ENCODE peak calls at places on chromosomes 2 and 18, in ten cellular contexts. N, V, P, Q, G, J, B, X, I and M are unnamed samples.
A peak's percentile ranks its signal among the peaks of the same experiment; 100 is the strongest.

GRCh38 chr2:7096726-7097352 is 179.6 kb downstream of the RNF144A start:
- DNase-seq in N (no peak), X (no peak), Q (no peak), J (no peak), B (no peak), P (no peak), I (no peak), V (no peak), G (no peak), M (no peak)

GRCh38 chr2:16005819-16006536 is 65.6 kb downstream of the MYCN start:
- DNase-seq in N (no peak), P (no peak), V (no peak), G (no peak), Q (no peak), I (no peak), B (peak; percentile 37), J (peak; percentile 30), X (no peak), M (no peak)

GRCh38 chr2:230814616-230815015 is 50.1 kb upstream of the ITM2C start:
- DNase-seq in V (no peak), J (no peak), N (no peak), G (peak; percentile 47), P (no peak), X (peak; percentile 35), I (no peak), B (no peak), Q (no peak), M (peak; percentile 55)

GRCh38 chr2:14937336-14937735 is 304.8 kb downstream of the LRATD1 start:
- DNase-seq in Q (no peak), B (no peak), P (no peak), J (no peak), N (no peak), I (no peak), G (no peak), V (no peak), X (no peak), M (no peak)

GRCh38 chr2:46988733-46989481 is 73.3 kb upstream of the MCFD2 start:
- DNase-seq in Q (no peak), B (peak; percentile 35), G (no peak), V (no peak), P (peak; percentile 32), J (peak; percentile 61), X (peak; percentile 63), I (no peak), N (no peak), M (peak; percentile 13)

GRCh38 chr2:44942304-44943030 is 965 bp downstream of the SIX3 start:
- DNase-seq in J (no peak), Q (no peak), B (no peak), N (no peak), I (no peak), V (no peak), X (no peak), G (no peak), P (no peak), M (no peak)

GRCh38 chr18:34509879-34510586 is 200.1 kb upstream of the DTNA start:
- DNase-seq in P (no peak), X (no peak), N (no peak), Q (no peak), J (no peak), V (no peak), G (no peak), B (no peak), I (no peak), M (no peak)

GRCh38 chr2:53827398-53828175 is 32.2 kb downstream of the GPR75 start:
- DNase-seq in B (no peak), J (no peak), P (no peak), Q (no peak), I (no peak), N (no peak), X (peak; percentile 66), G (peak; percentile 18), V (no peak), M (no peak)

DNA sequence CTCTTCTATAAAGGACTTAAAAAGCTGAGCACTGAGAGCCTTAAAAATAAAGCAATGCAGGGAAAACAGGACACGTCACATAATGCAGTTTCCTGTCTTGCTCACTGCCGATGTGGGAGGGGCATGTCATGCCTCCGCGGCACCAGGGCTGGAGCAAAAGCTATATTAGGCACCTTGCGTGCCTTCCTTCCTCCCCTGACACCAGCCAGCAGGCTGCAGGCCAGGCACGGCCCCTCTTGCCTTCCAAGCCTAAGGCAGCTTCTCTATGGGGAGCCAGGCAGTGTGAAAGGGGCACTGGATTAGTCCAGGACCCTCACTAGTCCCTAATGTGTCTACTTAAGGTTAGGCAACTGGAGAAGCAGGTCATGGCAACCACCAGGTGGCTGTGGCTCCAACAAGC is 26.3 kb downstream of the MRPL35 start:
- DNase-seq in N (no peak), X (no peak), I (peak; percentile 66), J (peak; percentile 33), Q (peak; percentile 77), V (no peak), P (no peak), G (no peak), B (no peak), M (no peak)
- H3K4me3 ChIP-seq in N (no peak overlapping the region), X (no peak overlapping the region), I (no peak overlapping the region), J (no peak overlapping the region), Q (peak overlapping the region; percentile 46), V (peak overlapping the region; percentile 13), P (no peak overlapping the region), G (no peak overlapping the region), B (no peak overlapping the region), M (no peak overlapping the region)

GRCh38 chr2:241720099-241720498 is 14.3 kb upstream of the D2HGDH start:
- DNase-seq in G (no peak), B (no peak), N (no peak), X (no peak), Q (no peak), I (no peak), J (no peak), P (no peak), V (no peak), M (no peak)

GRCh38 chr2:241720560-241720959 is 13.9 kb upstream of the D2HGDH start:
- DNase-seq in X (no peak), V (no peak), I (no peak), J (no peak), N (no peak), B (no peak), Q (no peak), G (no peak), P (no peak), M (no peak)

GRCh38 chr2:241722896-241723454 is 11.5 kb upstream of the D2HGDH start:
- DNase-seq in B (no peak), G (no peak), Q (no peak), P (no peak), J (no peak), V (no peak), N (no peak), I (no peak), X (no peak), M (no peak)

GRCh38 chr2:241721852-241722251 is 12.6 kb upstream of the D2HGDH start:
- DNase-seq in X (no peak), G (no peak), N (no peak), P (no peak), B (no peak), Q (no peak), I (no peak), J (no peak), V (no peak), M (no peak)

GRCh38 chr2:241719093-241719492 is 15.3 kb upstream of the D2HGDH start:
- DNase-seq in B (no peak), X (no peak), P (no peak), G (no peak), N (no peak), J (no peak), V (no peak), Q (no peak), I (no peak), M (no peak)
- H3K36me3 ChIP-seq in B (peaks cover 95% of the 10 kb centered on the region), X (peaks cover 14% of the 10 kb centered on the region), P (peaks cover 17% of the 10 kb centered on the region), G (peaks cover 51% of the 10 kb centered on the region), N (peaks cover 32% of the 10 kb centered on the region), J (no peaks in the 10 kb centered on the region), V (peaks cover 52% of the 10 kb centered on the region), Q (peaks cover 74% of the 10 kb centered on the region), I (peaks cover 8% of the 10 kb centered on the region), M (peaks cover 16% of the 10 kb centered on the region)

GRCh38 chr2:178521304-178522150 is 41.3 kb downstream of the PLEKHA3 start:
- DNase-seq in N (no peak), I (no peak), V (no peak), X (no peak), P (no peak), J (no peak), G (no peak), B (no peak), Q (no peak), M (no peak)

GRCh38 chr2:178526256-178526655 is 46.0 kb downstream of the PLEKHA3 start:
- DNase-seq in B (no peak), J (no peak), I (no peak), P (no peak), Q (no peak), X (no peak), V (no peak), G (no peak), N (no peak), M (no peak)

GRCh38 chr2:178522950-178523595 is 42.8 kb downstream of the PLEKHA3 start:
- DNase-seq in P (peak; percentile 67), J (peak; percentile 83), I (peak; percentile 88), N (peak; percentile 27), G (peak; percentile 79), V (peak; percentile 71), B (peak; percentile 80), X (peak; percentile 96), Q (peak; percentile 85), M (peak; percentile 81)

GRCh38 chr2:178527592-178527991 is 47.3 kb downstream of the PLEKHA3 start:
- DNase-seq in B (no peak), I (no peak), V (no peak), G (no peak), X (no peak), Q (no peak), J (no peak), P (no peak), N (no peak), M (no peak)

DNA sequence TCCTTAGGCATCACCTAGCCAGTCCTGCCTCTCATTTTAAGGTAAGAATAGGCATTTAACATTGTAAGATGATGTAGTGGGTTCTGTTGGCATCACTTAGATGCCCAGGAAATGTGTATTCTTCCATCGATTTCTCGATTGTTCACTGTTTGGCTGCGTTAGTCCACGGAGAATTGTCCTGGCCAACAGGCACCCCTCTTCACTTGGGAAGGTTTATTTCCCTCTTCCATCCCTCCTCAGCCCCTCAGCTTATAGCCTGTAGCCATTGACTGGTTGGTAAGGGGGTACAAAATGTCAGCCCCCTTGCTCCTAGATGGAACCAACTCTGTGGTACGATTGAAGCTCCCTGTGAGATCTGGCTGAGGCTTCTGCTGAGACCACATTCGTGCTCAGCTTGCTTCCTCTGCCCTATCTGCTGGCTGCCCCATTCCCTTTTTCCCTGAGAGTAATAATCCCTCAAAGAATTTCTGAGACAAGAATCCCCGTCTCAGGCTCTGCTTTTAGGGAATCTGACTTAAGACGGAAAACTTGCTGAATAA is 43.4 kb downstream of the PLEKHA3 start:
- DNase-seq in B (no peak), V (no peak), P (no peak), G (peak; percentile 7), I (no peak), N (no peak), J (no peak), X (peak; percentile 15), Q (no peak), M (peak; percentile 3)
- H3K4me3 ChIP-seq in B (peak overlapping the region; percentile 54), V (peak overlapping the region; percentile 95), P (peak overlapping the region; percentile 40), G (peak overlapping the region; percentile 96), I (peak overlapping the region; percentile 40), N (peak overlapping the region; percentile 67), J (peak overlapping the region; percentile 41), X (peak overlapping the region; percentile 73), Q (peak overlapping the region; percentile 73), M (peak overlapping the region; percentile 90)

DNA sequence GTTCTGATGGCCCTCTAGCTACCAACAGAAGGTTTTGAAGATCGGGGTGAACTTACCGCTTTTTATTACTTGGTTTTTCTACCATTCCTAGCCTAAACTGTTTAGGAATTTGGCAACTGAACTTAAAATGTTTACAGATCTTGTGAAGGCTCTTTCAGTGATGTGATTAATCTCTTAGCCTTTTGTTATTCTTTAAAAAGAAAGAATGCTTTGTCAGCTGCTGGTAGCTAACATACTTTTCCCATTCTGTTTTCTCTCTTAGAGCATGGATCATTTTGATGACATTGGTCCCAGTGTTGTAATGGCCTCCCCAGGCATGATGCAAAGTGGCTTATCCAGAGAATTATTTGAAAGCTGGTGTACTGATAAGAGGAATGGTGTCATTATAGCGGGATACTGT is 18.1 kb downstream of the CPSF3 start:
- DNase-seq in N (no peak), X (no peak), V (no peak), I (no peak), G (peak; percentile 41), B (no peak), J (no peak), Q (no peak), P (no peak), M (no peak)
- H3K36me3 ChIP-seq in N (peaks cover 12% of the 10 kb centered on the region), X (peaks cover 47% of the 10 kb centered on the region), V (peaks cover 48% of the 10 kb centered on the region), I (no peaks in the 10 kb centered on the region), G (peaks cover 21% of the 10 kb centered on the region), B (peaks cover 98% of the 10 kb centered on the region), J (no peaks in the 10 kb centered on the region), Q (peaks cover 91% of the 10 kb centered on the region), P (no peaks in the 10 kb centered on the region), M (peaks cover 7% of the 10 kb centered on the region)